ENCODE peak calls at places on chromosome 2, in six cellular contexts. One of them, this sample, is unnamed.

GRCh38 chr2:197711576-197711975 is 6.4 kb downstream of the MARS2 start:
- DNase-seq in IMR-90: peak
- DNase-seq in endodermal cell: no peak
- DNase-seq in caudate nucleus: no peak
- DNase-seq in neural progenitor cell: no peak
- DNase-seq in brain microvascular endothelial cell: no peak
- DNase-seq in this sample: no peak

GRCh38 chr2:153870308-153870707 is 1.4 kb upstream of the GALNT13 start:
- DNase-seq in neural progenitor cell: peak
- DNase-seq in IMR-90: no peak
- DNase-seq in endodermal cell: no peak
- DNase-seq in brain microvascular endothelial cell: no peak
- DNase-seq in caudate nucleus: no peak
- DNase-seq in this sample: no peak

GRCh38 chr2:222739939-222740338 is 68.5 kb downstream of the MOGAT1 start:
- DNase-seq in IMR-90: no peak
- DNase-seq in caudate nucleus: no peak
- DNase-seq in endodermal cell: no peak
- DNase-seq in neural progenitor cell: no peak
- DNase-seq in brain microvascular endothelial cell: no peak
- DNase-seq in this sample: no peak

GRCh38 chr2:30777662-30778505 is 29.4 kb downstream of the CAPN13 start:
- DNase-seq in IMR-90: no peak
- DNase-seq in endodermal cell: peak
- DNase-seq in caudate nucleus: no peak
- DNase-seq in brain microvascular endothelial cell: no peak
- DNase-seq in neural progenitor cell: no peak
- DNase-seq in this sample: no peak

GRCh38 chr2:230134496-230135073 is 65.9 kb upstream of the SLC16A14 start:
- DNase-seq in caudate nucleus: no peak
- DNase-seq in brain microvascular endothelial cell: peak
- DNase-seq in endodermal cell: no peak
- DNase-seq in IMR-90: peak
- DNase-seq in neural progenitor cell: no peak
- DNase-seq in this sample: no peak

GRCh38 chr2:151437630-151438029 is 27.9 kb downstream of the RIF1 start:
- DNase-seq in neural progenitor cell: peak
- DNase-seq in endodermal cell: no peak
- DNase-seq in brain microvascular endothelial cell: peak
- DNase-seq in caudate nucleus: no peak
- DNase-seq in IMR-90: peak
- DNase-seq in this sample: no peak

GRCh38 chr2:235737396-235737795 is 243.6 kb downstream of the AGAP1 start:
- DNase-seq in endodermal cell: no peak
- DNase-seq in brain microvascular endothelial cell: no peak
- DNase-seq in IMR-90: no peak
- DNase-seq in neural progenitor cell: no peak
- DNase-seq in caudate nucleus: no peak
- DNase-seq in this sample: no peak

GRCh38 chr2:209495855-209496585 is 72.2 kb downstream of the MAP2 start:
- DNase-seq in IMR-90: peak
- DNase-seq in endodermal cell: no peak
- DNase-seq in neural progenitor cell: no peak
- DNase-seq in caudate nucleus: no peak
- DNase-seq in brain microvascular endothelial cell: peak
- DNase-seq in this sample: no peak

GRCh38 chr2:171225302-171225980 is 64.7 kb upstream of the TLK1 start:
- DNase-seq in neural progenitor cell: no peak
- DNase-seq in caudate nucleus: no peak
- DNase-seq in endodermal cell: no peak
- DNase-seq in IMR-90: peak
- DNase-seq in brain microvascular endothelial cell: peak
- DNase-seq in this sample: no peak

GRCh38 chr2:100995309-100996075 is 6.6 kb upstream of the RPL31 start:
- DNase-seq in caudate nucleus: no peak
- DNase-seq in IMR-90: no peak
- DNase-seq in neural progenitor cell: no peak
- DNase-seq in brain microvascular endothelial cell: no peak
- DNase-seq in endodermal cell: no peak
- DNase-seq in this sample: no peak

GRCh38 chr2:41145066-41145465 is 693.2 kb upstream of the SLC8A1 start:
- DNase-seq in caudate nucleus: no peak
- DNase-seq in neural progenitor cell: no peak
- DNase-seq in IMR-90: no peak
- DNase-seq in endodermal cell: no peak
- DNase-seq in brain microvascular endothelial cell: no peak
- DNase-seq in this sample: no peak

GRCh38 chr2:5144159-5144558 is 548.0 kb upstream of the SOX11 start:
- DNase-seq in IMR-90: no peak
- DNase-seq in neural progenitor cell: no peak
- DNase-seq in brain microvascular endothelial cell: no peak
- DNase-seq in caudate nucleus: no peak
- DNase-seq in endodermal cell: no peak
- DNase-seq in this sample: no peak

GRCh38 chr2:171669121-171669520 is 18.1 kb upstream of the DYNC1I2 start:
- DNase-seq in brain microvascular endothelial cell: no peak
- DNase-seq in endodermal cell: no peak
- DNase-seq in neural progenitor cell: no peak
- DNase-seq in IMR-90: no peak
- DNase-seq in caudate nucleus: no peak
- DNase-seq in this sample: no peak

GRCh38 chr2:129791651-129792050 is 187.8 kb upstream of the RAB6C start:
- DNase-seq in neural progenitor cell: no peak
- DNase-seq in IMR-90: no peak
- DNase-seq in brain microvascular endothelial cell: no peak
- DNase-seq in endodermal cell: no peak
- DNase-seq in caudate nucleus: no peak
- DNase-seq in this sample: no peak

GRCh38 chr2:127906206-127906926 is 20.6 kb upstream of the AMMECR1L start:
- DNase-seq in endodermal cell: peak
- DNase-seq in caudate nucleus: peak
- DNase-seq in IMR-90: no peak
- DNase-seq in neural progenitor cell: no peak
- DNase-seq in brain microvascular endothelial cell: no peak
- DNase-seq in this sample: no peak

GRCh38 chr2:212520340-212520739 is 18.3 kb downstream of the ERBB4 start:
- DNase-seq in caudate nucleus: no peak
- DNase-seq in neural progenitor cell: peak
- DNase-seq in IMR-90: no peak
- DNase-seq in brain microvascular endothelial cell: peak
- DNase-seq in endodermal cell: no peak
- DNase-seq in this sample: no peak

GRCh38 chr2:28080911-28081310 is 190.4 kb downstream of the BABAM2 start:
- DNase-seq in IMR-90: peak
- DNase-seq in brain microvascular endothelial cell: no peak
- DNase-seq in neural progenitor cell: no peak
- DNase-seq in caudate nucleus: no peak
- DNase-seq in endodermal cell: peak
- DNase-seq in this sample: no peak

GRCh38 chr2:235990344-235990743 is 177.8 kb downstream of the GBX2 start:
- DNase-seq in caudate nucleus: no peak
- DNase-seq in endodermal cell: no peak
- DNase-seq in brain microvascular endothelial cell: no peak
- DNase-seq in IMR-90: no peak
- DNase-seq in neural progenitor cell: no peak
- DNase-seq in this sample: no peak

GRCh38 chr2:131724019-131724418 is 196.3 kb downstream of the CCDC74A start:
- DNase-seq in brain microvascular endothelial cell: no peak
- DNase-seq in IMR-90: no peak
- DNase-seq in endodermal cell: peak
- DNase-seq in caudate nucleus: no peak
- DNase-seq in neural progenitor cell: no peak
- DNase-seq in this sample: no peak

GRCh38 chr2:100246163-100247145 is 75.8 kb downstream of the LONRF2 start:
- DNase-seq in brain microvascular endothelial cell: no peak
- DNase-seq in caudate nucleus: no peak
- DNase-seq in IMR-90: no peak
- DNase-seq in endodermal cell: peak
- DNase-seq in neural progenitor cell: peak
- DNase-seq in this sample: peak

GRCh38 chr2:168935810-168936581 is 34.9 kb downstream of the G6PC2 start:
- DNase-seq in IMR-90: peak
- DNase-seq in endodermal cell: no peak
- DNase-seq in brain microvascular endothelial cell: peak
- DNase-seq in caudate nucleus: no peak
- DNase-seq in neural progenitor cell: no peak
- DNase-seq in this sample: no peak

GRCh38 chr2:60094450-60094929 is 459.0 kb downstream of the BCL11A start:
- DNase-seq in brain microvascular endothelial cell: no peak
- DNase-seq in caudate nucleus: no peak
- DNase-seq in neural progenitor cell: no peak
- DNase-seq in endodermal cell: peak
- DNase-seq in IMR-90: no peak
- DNase-seq in this sample: no peak

GRCh38 chr2:235325126-235325525 is 168.7 kb upstream of the AGAP1 start:
- DNase-seq in caudate nucleus: no peak
- DNase-seq in neural progenitor cell: no peak
- DNase-seq in brain microvascular endothelial cell: no peak
- DNase-seq in IMR-90: no peak
- DNase-seq in endodermal cell: peak
- DNase-seq in this sample: peak

GRCh38 chr2:199738723-199739412 is 112.1 kb downstream of the FTCDNL1 start:
- DNase-seq in IMR-90: peak
- DNase-seq in neural progenitor cell: no peak
- DNase-seq in caudate nucleus: no peak
- DNase-seq in brain microvascular endothelial cell: no peak
- DNase-seq in endodermal cell: no peak
- DNase-seq in this sample: no peak

GRCh38 chr2:236341721-236342120 is 77.5 kb upstream of the ASB18 start:
- DNase-seq in brain microvascular endothelial cell: no peak
- DNase-seq in endodermal cell: no peak
- DNase-seq in IMR-90: no peak
- DNase-seq in caudate nucleus: no peak
- DNase-seq in neural progenitor cell: peak
- DNase-seq in this sample: no peak

GRCh38 chr2:184698476-184698875 is 100.1 kb downstream of the ZNF804A start:
- DNase-seq in IMR-90: no peak
- DNase-seq in endodermal cell: no peak
- DNase-seq in caudate nucleus: no peak
- DNase-seq in neural progenitor cell: no peak
- DNase-seq in brain microvascular endothelial cell: no peak
- DNase-seq in this sample: no peak

GRCh38 chr2:241842620-241843211 is 16.0 kb downstream of the PDCD1 start:
- DNase-seq in IMR-90: no peak
- DNase-seq in endodermal cell: peak
- DNase-seq in caudate nucleus: no peak
- DNase-seq in brain microvascular endothelial cell: no peak
- DNase-seq in neural progenitor cell: no peak
- DNase-seq in this sample: no peak

GRCh38 chr2:84631047-84631446 is 114.7 kb downstream of the DNAH6 start:
- DNase-seq in caudate nucleus: no peak
- DNase-seq in neural progenitor cell: peak
- DNase-seq in brain microvascular endothelial cell: peak
- DNase-seq in IMR-90: peak
- DNase-seq in endodermal cell: no peak
- DNase-seq in this sample: peak

DNA sequence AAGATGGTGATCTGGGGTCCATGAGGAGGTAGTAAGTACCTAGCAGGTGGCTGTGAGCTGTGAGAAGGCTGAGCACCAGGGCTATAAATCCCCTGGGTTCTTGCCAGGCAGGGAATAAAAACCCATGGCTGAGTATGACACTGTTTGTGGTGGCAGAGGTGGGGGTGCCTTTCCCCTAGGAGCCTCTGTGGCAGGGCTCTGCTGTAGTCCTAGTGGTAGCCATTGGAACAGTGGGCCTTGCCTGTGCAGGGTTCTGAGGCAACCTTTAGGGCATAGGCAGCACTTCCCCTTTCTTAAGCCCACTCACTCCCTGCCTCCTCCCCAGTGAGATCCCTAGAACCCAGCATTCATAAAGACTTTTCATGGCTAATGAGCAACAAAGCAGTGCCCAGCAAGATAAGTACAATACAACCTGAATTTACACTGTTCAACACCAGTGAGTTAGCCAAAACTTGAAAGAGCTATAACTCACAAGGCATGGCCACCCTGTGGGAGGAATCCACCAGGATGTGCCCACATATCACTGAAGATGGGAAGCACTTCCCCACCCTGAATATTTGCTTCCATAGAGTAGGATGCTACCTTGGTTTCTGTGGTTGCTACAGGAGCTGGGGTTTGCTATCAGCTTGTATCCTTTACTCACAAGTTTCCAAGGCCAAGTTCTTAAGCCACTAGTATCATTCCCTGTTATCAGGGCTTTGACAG is 100.9 kb upstream of the NEUROD1 start:
- DNase-seq in IMR-90: no peak
- DNase-seq in endodermal cell: no peak
- DNase-seq in brain microvascular endothelial cell: no peak
- DNase-seq in caudate nucleus: no peak
- DNase-seq in neural progenitor cell: no peak
- DNase-seq in this sample: no peak
- H3K27ac ChIP-seq in IMR-90: no peak
- H3K27ac ChIP-seq in endodermal cell: peak
- H3K27ac ChIP-seq in brain microvascular endothelial cell: no peak
- H3K27ac ChIP-seq in caudate nucleus: no peak
- H3K27ac ChIP-seq in neural progenitor cell: no peak
- H3K27ac ChIP-seq in this sample: no peak

GRCh38 chr2:206245178-206245778 is 29.2 kb upstream of the ZDBF2 start:
- DNase-seq in endodermal cell: no peak
- DNase-seq in brain microvascular endothelial cell: no peak
- DNase-seq in caudate nucleus: no peak
- DNase-seq in IMR-90: no peak
- DNase-seq in neural progenitor cell: no peak
- DNase-seq in this sample: no peak
- H3K27ac ChIP-seq in endodermal cell: no peak
- H3K27ac ChIP-seq in brain microvascular endothelial cell: no peak
- H3K27ac ChIP-seq in caudate nucleus: no peak
- H3K27ac ChIP-seq in IMR-90: no peak
- H3K27ac ChIP-seq in neural progenitor cell: no peak
- H3K27ac ChIP-seq in this sample: no peak

GRCh38 chr2:121570036-121570664 is 39.5 kb downstream of the RNU4ATAC start:
- DNase-seq in endodermal cell: no peak
- DNase-seq in neural progenitor cell: no peak
- DNase-seq in IMR-90: no peak
- DNase-seq in caudate nucleus: no peak
- DNase-seq in brain microvascular endothelial cell: no peak
- DNase-seq in this sample: no peak
- H3K27ac ChIP-seq in endodermal cell: no peak
- H3K27ac ChIP-seq in neural progenitor cell: no peak
- H3K27ac ChIP-seq in IMR-90: no peak
- H3K27ac ChIP-seq in caudate nucleus: no peak
- H3K27ac ChIP-seq in brain microvascular endothelial cell: no peak
- H3K27ac ChIP-seq in this sample: no peak

GRCh38 chr2:65294701-65295100 is 67.1 kb downstream of the ACTR2 start:
- DNase-seq in caudate nucleus: no peak
- DNase-seq in neural progenitor cell: peak
- DNase-seq in brain microvascular endothelial cell: no peak
- DNase-seq in IMR-90: no peak
- DNase-seq in endodermal cell: peak
- DNase-seq in this sample: no peak

GRCh38 chr2:65294136-65294535 is 66.5 kb downstream of the ACTR2 start:
- DNase-seq in caudate nucleus: no peak
- DNase-seq in neural progenitor cell: no peak
- DNase-seq in brain microvascular endothelial cell: no peak
- DNase-seq in IMR-90: no peak
- DNase-seq in endodermal cell: peak
- DNase-seq in this sample: no peak

GRCh38 chr2:65292461-65293127 is 65.0 kb downstream of the ACTR2 start:
- DNase-seq in caudate nucleus: no peak
- DNase-seq in neural progenitor cell: no peak
- DNase-seq in endodermal cell: no peak
- DNase-seq in IMR-90: no peak
- DNase-seq in brain microvascular endothelial cell: no peak
- DNase-seq in this sample: no peak

GRCh38 chr2:65291221-65292094 is 63.8 kb downstream of the ACTR2 start:
- DNase-seq in caudate nucleus: no peak
- DNase-seq in neural progenitor cell: no peak
- DNase-seq in IMR-90: no peak
- DNase-seq in brain microvascular endothelial cell: no peak
- DNase-seq in endodermal cell: no peak
- DNase-seq in this sample: no peak

GRCh38 chr2:65292095-65292378 is 64.4 kb downstream of the ACTR2 start:
- DNase-seq in endodermal cell: no peak
- DNase-seq in caudate nucleus: no peak
- DNase-seq in brain microvascular endothelial cell: no peak
- DNase-seq in neural progenitor cell: no peak
- DNase-seq in IMR-90: no peak
- DNase-seq in this sample: no peak
- H3K27ac ChIP-seq in endodermal cell: no peak
- H3K27ac ChIP-seq in caudate nucleus: no peak
- H3K27ac ChIP-seq in brain microvascular endothelial cell: no peak
- H3K27ac ChIP-seq in neural progenitor cell: no peak
- H3K27ac ChIP-seq in IMR-90: no peak
- H3K27ac ChIP-seq in this sample: no peak

This sample was measured in WERI-Rb-1.